ENCODE peak calls at places on chromosomes 16 and 17, in seven cellular contexts. One of them, this sample, is unnamed. For H3K36me3, the result is how much of the 10 kb centered on the place peaks cover.

GRCh38 chr17:565506-565905 is 149.1 kb downstream of the VPS53 start:
- DNase-seq in left lung: no peak
- DNase-seq in uterus: no peak
- DNase-seq in fibroblast of lung: no peak
- DNase-seq in effector memory CD4-positive, alpha-beta T cell: no peak
- DNase-seq in mesenchymal stem cell: no peak
- DNase-seq in mammary epithelial cell: no peak
- DNase-seq in this sample: peak

GRCh38 chr17:34740516-34740915 is 161.1 kb downstream of the TMEM132E start:
- DNase-seq in mammary epithelial cell: no peak
- DNase-seq in mesenchymal stem cell: no peak
- DNase-seq in fibroblast of lung: no peak
- DNase-seq in effector memory CD4-positive, alpha-beta T cell: no peak
- DNase-seq in uterus: no peak
- DNase-seq in left lung: no peak
- DNase-seq in this sample: no peak

GRCh38 chr17:55301521-55302406 is 37.0 kb downstream of the HLF start:
- DNase-seq in mesenchymal stem cell: no peak
- DNase-seq in effector memory CD4-positive, alpha-beta T cell: no peak
- DNase-seq in fibroblast of lung: no peak
- DNase-seq in left lung: no peak
- DNase-seq in mammary epithelial cell: no peak
- DNase-seq in uterus: no peak
- DNase-seq in this sample: no peak

GRCh38 chr16:63945805-63946204 is 1176.1 kb downstream of the CDH11 start:
- DNase-seq in effector memory CD4-positive, alpha-beta T cell: no peak
- DNase-seq in mesenchymal stem cell: no peak
- DNase-seq in mammary epithelial cell: no peak
- DNase-seq in uterus: no peak
- DNase-seq in left lung: no peak
- DNase-seq in fibroblast of lung: no peak
- DNase-seq in this sample: no peak

GRCh38 chr16:17404903-17405691 is 65.7 kb downstream of the XYLT1 start:
- DNase-seq in left lung: peak
- DNase-seq in fibroblast of lung: peak
- DNase-seq in uterus: peak
- DNase-seq in mammary epithelial cell: peak
- DNase-seq in mesenchymal stem cell: no peak
- DNase-seq in effector memory CD4-positive, alpha-beta T cell: no peak
- DNase-seq in this sample: no peak

GRCh38 chr17:1039119-1039507 is 42.2 kb downstream of the TIMM22 start:
- DNase-seq in left lung: peak
- DNase-seq in mesenchymal stem cell: no peak
- DNase-seq in mammary epithelial cell: no peak
- DNase-seq in uterus: no peak
- DNase-seq in effector memory CD4-positive, alpha-beta T cell: no peak
- DNase-seq in fibroblast of lung: no peak
- DNase-seq in this sample: no peak

GRCh38 chr16:48075398-48075797 is 80.4 kb downstream of the ABCC12 start:
- DNase-seq in mammary epithelial cell: no peak
- DNase-seq in mesenchymal stem cell: peak
- DNase-seq in fibroblast of lung: peak
- DNase-seq in effector memory CD4-positive, alpha-beta T cell: no peak
- DNase-seq in uterus: no peak
- DNase-seq in left lung: no peak
- DNase-seq in this sample: no peak

GRCh38 chr17:76642994-76643393 is 563 bp downstream of the ST6GALNAC1 start:
- DNase-seq in fibroblast of lung: no peak
- DNase-seq in mammary epithelial cell: no peak
- DNase-seq in mesenchymal stem cell: no peak
- DNase-seq in left lung: no peak
- DNase-seq in uterus: no peak
- DNase-seq in effector memory CD4-positive, alpha-beta T cell: no peak
- DNase-seq in this sample: no peak

GRCh38 chr17:11238710-11239109 is 2.3 kb upstream of the SHISA6 start:
- DNase-seq in mesenchymal stem cell: no peak
- DNase-seq in mammary epithelial cell: no peak
- DNase-seq in fibroblast of lung: no peak
- DNase-seq in uterus: no peak
- DNase-seq in effector memory CD4-positive, alpha-beta T cell: no peak
- DNase-seq in left lung: no peak
- DNase-seq in this sample: peak

GRCh38 chr16:4443271-4443670 is 17.6 kb downstream of the DNAJA3 start:
- DNase-seq in mammary epithelial cell: no peak
- DNase-seq in effector memory CD4-positive, alpha-beta T cell: no peak
- DNase-seq in fibroblast of lung: no peak
- DNase-seq in left lung: no peak
- DNase-seq in uterus: no peak
- DNase-seq in mesenchymal stem cell: no peak
- DNase-seq in this sample: no peak

GRCh38 chr16:48592839-48593429 is 17.0 kb downstream of the N4BP1 start:
- DNase-seq in fibroblast of lung: no peak
- DNase-seq in left lung: no peak
- DNase-seq in uterus: no peak
- DNase-seq in effector memory CD4-positive, alpha-beta T cell: no peak
- DNase-seq in mesenchymal stem cell: no peak
- DNase-seq in mammary epithelial cell: peak
- DNase-seq in this sample: peak

GRCh38 chr16:84541999-84542876 is 37.8 kb upstream of the MEAK7 start:
- DNase-seq in fibroblast of lung: peak
- DNase-seq in mammary epithelial cell: no peak
- DNase-seq in effector memory CD4-positive, alpha-beta T cell: no peak
- DNase-seq in left lung: no peak
- DNase-seq in uterus: no peak
- DNase-seq in mesenchymal stem cell: no peak
- DNase-seq in this sample: no peak

GRCh38 chr16:81376880-81377279 is 62.1 kb downstream of the GAN start:
- DNase-seq in left lung: no peak
- DNase-seq in mesenchymal stem cell: no peak
- DNase-seq in mammary epithelial cell: peak
- DNase-seq in uterus: no peak
- DNase-seq in fibroblast of lung: no peak
- DNase-seq in effector memory CD4-positive, alpha-beta T cell: no peak
- DNase-seq in this sample: no peak

GRCh38 chr17:156094-156621 is 18.8 kb downstream of the SCGB1C2 start:
- DNase-seq in uterus: no peak
- DNase-seq in left lung: peak
- DNase-seq in mammary epithelial cell: no peak
- DNase-seq in mesenchymal stem cell: no peak
- DNase-seq in effector memory CD4-positive, alpha-beta T cell: no peak
- DNase-seq in fibroblast of lung: no peak
- DNase-seq in this sample: no peak

GRCh38 chr17:61159415-61159814 is 240.2 kb upstream of the TBX2 start:
- DNase-seq in left lung: no peak
- DNase-seq in mesenchymal stem cell: no peak
- DNase-seq in fibroblast of lung: peak
- DNase-seq in uterus: no peak
- DNase-seq in mammary epithelial cell: no peak
- DNase-seq in effector memory CD4-positive, alpha-beta T cell: no peak
- DNase-seq in this sample: peak

GRCh38 chr17:29622337-29623282 is at the start of gene CORO6:
- DNase-seq in fibroblast of lung: peak
- DNase-seq in mesenchymal stem cell: peak
- DNase-seq in left lung: peak
- DNase-seq in mammary epithelial cell: no peak
- DNase-seq in effector memory CD4-positive, alpha-beta T cell: peak
- DNase-seq in uterus: no peak
- DNase-seq in this sample: peak

GRCh38 chr17:19369107-19369778 is 6.7 kb upstream of the B9D1 start:
- DNase-seq in fibroblast of lung: no peak
- DNase-seq in uterus: no peak
- DNase-seq in mammary epithelial cell: no peak
- DNase-seq in effector memory CD4-positive, alpha-beta T cell: no peak
- DNase-seq in mesenchymal stem cell: no peak
- DNase-seq in left lung: no peak
- DNase-seq in this sample: no peak

GRCh38 chr16:85625053-85625452 is 11.9 kb downstream of the GSE1 start:
- DNase-seq in mammary epithelial cell: no peak
- DNase-seq in mesenchymal stem cell: no peak
- DNase-seq in effector memory CD4-positive, alpha-beta T cell: no peak
- DNase-seq in left lung: no peak
- DNase-seq in fibroblast of lung: no peak
- DNase-seq in uterus: no peak
- DNase-seq in this sample: no peak

GRCh38 chr17:82058855-82059249 is 6.8 kb downstream of the DUS1L start:
- DNase-seq in fibroblast of lung: no peak
- DNase-seq in left lung: peak
- DNase-seq in effector memory CD4-positive, alpha-beta T cell: no peak
- DNase-seq in mammary epithelial cell: no peak
- DNase-seq in mesenchymal stem cell: no peak
- DNase-seq in uterus: no peak
- DNase-seq in this sample: no peak
- H3K36me3 ChIP-seq in fibroblast of lung: half or more
- H3K36me3 ChIP-seq in left lung: half or more
- H3K36me3 ChIP-seq in effector memory CD4-positive, alpha-beta T cell: half or more
- H3K36me3 ChIP-seq in mammary epithelial cell: under half
- H3K36me3 ChIP-seq in mesenchymal stem cell: half or more
- H3K36me3 ChIP-seq in uterus: under half
- H3K36me3 ChIP-seq in this sample: under half

GRCh38 chr16:28133666-28134065 is 70.2 kb upstream of the GSG1L start:
- DNase-seq in uterus: no peak
- DNase-seq in mammary epithelial cell: no peak
- DNase-seq in fibroblast of lung: no peak
- DNase-seq in mesenchymal stem cell: no peak
- DNase-seq in effector memory CD4-positive, alpha-beta T cell: no peak
- DNase-seq in left lung: no peak
- DNase-seq in this sample: no peak

GRCh38 chr16:28131743-28132393 is 68.4 kb upstream of the GSG1L start:
- DNase-seq in uterus: no peak
- DNase-seq in mesenchymal stem cell: no peak
- DNase-seq in effector memory CD4-positive, alpha-beta T cell: no peak
- DNase-seq in mammary epithelial cell: no peak
- DNase-seq in fibroblast of lung: no peak
- DNase-seq in left lung: no peak
- DNase-seq in this sample: no peak

GRCh38 chr16:28126684-28127620 is 63.4 kb upstream of the GSG1L start:
- DNase-seq in effector memory CD4-positive, alpha-beta T cell: no peak
- DNase-seq in mesenchymal stem cell: no peak
- DNase-seq in left lung: no peak
- DNase-seq in mammary epithelial cell: no peak
- DNase-seq in uterus: no peak
- DNase-seq in fibroblast of lung: no peak
- DNase-seq in this sample: no peak

GRCh38 chr16:28131210-28131609 is 67.7 kb upstream of the GSG1L start:
- DNase-seq in effector memory CD4-positive, alpha-beta T cell: no peak
- DNase-seq in mesenchymal stem cell: no peak
- DNase-seq in fibroblast of lung: no peak
- DNase-seq in mammary epithelial cell: no peak
- DNase-seq in left lung: no peak
- DNase-seq in uterus: no peak
- DNase-seq in this sample: no peak

GRCh38 chr16:28130099-28131088 is 66.9 kb upstream of the GSG1L start:
- DNase-seq in left lung: no peak
- DNase-seq in mesenchymal stem cell: peak
- DNase-seq in mammary epithelial cell: no peak
- DNase-seq in effector memory CD4-positive, alpha-beta T cell: no peak
- DNase-seq in uterus: no peak
- DNase-seq in fibroblast of lung: no peak
- DNase-seq in this sample: no peak
- H3K36me3 ChIP-seq in left lung: half or more
- H3K36me3 ChIP-seq in mesenchymal stem cell: half or more
- H3K36me3 ChIP-seq in mammary epithelial cell: under half
- H3K36me3 ChIP-seq in effector memory CD4-positive, alpha-beta T cell: half or more
- H3K36me3 ChIP-seq in uterus: under half
- H3K36me3 ChIP-seq in fibroblast of lung: under half
- H3K36me3 ChIP-seq in this sample: under half

DNA sequence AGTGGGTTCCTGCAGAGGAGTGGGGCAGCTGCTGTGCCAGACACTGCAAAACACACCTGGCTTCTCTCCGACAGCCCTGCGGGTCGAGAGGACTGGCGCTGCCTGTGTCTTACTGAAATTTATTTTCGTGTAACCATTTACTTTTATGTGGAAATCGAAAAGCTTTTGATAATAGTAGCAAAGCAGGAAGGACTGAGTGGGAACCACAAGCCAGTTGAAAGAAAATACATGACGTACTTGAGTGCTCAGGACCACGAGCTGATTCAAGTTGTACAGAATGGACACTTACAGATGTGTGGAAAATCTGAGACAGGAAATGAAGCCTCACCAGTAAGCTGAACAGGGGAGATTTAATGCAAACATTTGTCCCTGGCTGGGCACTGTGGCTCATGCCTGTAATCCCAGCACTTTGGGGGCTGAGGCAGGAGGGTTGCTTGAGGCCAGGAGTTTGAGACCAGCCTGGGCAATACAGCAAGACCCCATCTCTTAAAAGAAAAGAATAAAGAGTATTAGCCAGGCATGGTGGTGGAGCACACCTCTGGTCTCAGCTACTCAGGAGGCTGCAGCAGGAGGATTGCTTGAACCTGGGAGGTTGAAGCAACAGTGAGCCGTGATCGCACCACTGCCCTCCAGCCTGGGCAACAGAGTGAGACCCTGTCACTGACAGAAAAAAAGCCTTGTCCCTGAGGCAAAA is 11.3 kb upstream of the RPL13 start:
- DNase-seq in uterus: no peak
- DNase-seq in effector memory CD4-positive, alpha-beta T cell: no peak
- DNase-seq in mammary epithelial cell: no peak
- DNase-seq in fibroblast of lung: no peak
- DNase-seq in mesenchymal stem cell: no peak
- DNase-seq in left lung: no peak
- DNase-seq in this sample: no peak
- H3K36me3 ChIP-seq in uterus: under half
- H3K36me3 ChIP-seq in effector memory CD4-positive, alpha-beta T cell: half or more
- H3K36me3 ChIP-seq in mammary epithelial cell: under half
- H3K36me3 ChIP-seq in fibroblast of lung: under half
- H3K36me3 ChIP-seq in mesenchymal stem cell: half or more
- H3K36me3 ChIP-seq in left lung: half or more
- H3K36me3 ChIP-seq in this sample: under half

GRCh38 chr16:75109732-75110243 is 6.8 kb downstream of the LDHD start:
- DNase-seq in mammary epithelial cell: peak
- DNase-seq in effector memory CD4-positive, alpha-beta T cell: no peak
- DNase-seq in mesenchymal stem cell: no peak
- DNase-seq in left lung: peak
- DNase-seq in uterus: no peak
- DNase-seq in fibroblast of lung: no peak
- DNase-seq in this sample: no peak

GRCh38 chr16:75108792-75109731 is 7.5 kb downstream of the LDHD start:
- DNase-seq in fibroblast of lung: peak
- DNase-seq in effector memory CD4-positive, alpha-beta T cell: peak
- DNase-seq in mesenchymal stem cell: peak
- DNase-seq in uterus: peak
- DNase-seq in mammary epithelial cell: peak
- DNase-seq in left lung: peak
- DNase-seq in this sample: no peak

GRCh38 chr16:75111514-75112280 is 4.9 kb downstream of the LDHD start:
- DNase-seq in effector memory CD4-positive, alpha-beta T cell: no peak
- DNase-seq in fibroblast of lung: no peak
- DNase-seq in mammary epithelial cell: no peak
- DNase-seq in mesenchymal stem cell: no peak
- DNase-seq in uterus: peak
- DNase-seq in left lung: peak
- DNase-seq in this sample: no peak

GRCh38 chr16:75112281-75113045 is 4.1 kb downstream of the LDHD start:
- DNase-seq in mesenchymal stem cell: no peak
- DNase-seq in mammary epithelial cell: no peak
- DNase-seq in uterus: no peak
- DNase-seq in left lung: peak
- DNase-seq in effector memory CD4-positive, alpha-beta T cell: no peak
- DNase-seq in fibroblast of lung: no peak
- DNase-seq in this sample: no peak

GRCh38 chr16:75110637-75111513 is 5.7 kb downstream of the LDHD start:
- DNase-seq in effector memory CD4-positive, alpha-beta T cell: peak
- DNase-seq in left lung: peak
- DNase-seq in mesenchymal stem cell: peak
- DNase-seq in mammary epithelial cell: peak
- DNase-seq in fibroblast of lung: peak
- DNase-seq in uterus: peak
- DNase-seq in this sample: peak
- H3K36me3 ChIP-seq in effector memory CD4-positive, alpha-beta T cell: under half
- H3K36me3 ChIP-seq in left lung: under half
- H3K36me3 ChIP-seq in mesenchymal stem cell: under half
- H3K36me3 ChIP-seq in mammary epithelial cell: under half
- H3K36me3 ChIP-seq in fibroblast of lung: under half
- H3K36me3 ChIP-seq in uterus: under half
- H3K36me3 ChIP-seq in this sample: under half

This sample was measured in mesendoderm.